ENCODE peak calls at places on chromosomes 2 and 18, in seven cellular contexts. One of them, this sample, is unnamed.

GRCh38 chr2:82795446-82795845 is 1663.6 kb downstream of the SUCLG1 start:
- DNase-seq in vagina: no peak
- DNase-seq in MG63: peak; percentile 56
- DNase-seq in ovary: no peak
- DNase-seq in SK-N-SH: no peak
- DNase-seq in aorta: no peak
- DNase-seq in cardiac muscle cell: no peak
- DNase-seq in this sample: no peak

GRCh38 chr2:152175012-152175367 is 573 bp downstream of the STAM2 start:
- DNase-seq in vagina: no peak
- DNase-seq in MG63: no peak
- DNase-seq in ovary: no peak
- DNase-seq in SK-N-SH: no peak
- DNase-seq in aorta: no peak
- DNase-seq in cardiac muscle cell: no peak
- DNase-seq in this sample: no peak

GRCh38 chr2:38224821-38225450 is 149.0 kb upstream of the CYP1B1 start:
- DNase-seq in vagina: no peak
- DNase-seq in MG63: no peak
- DNase-seq in ovary: no peak
- DNase-seq in SK-N-SH: no peak
- DNase-seq in aorta: no peak
- DNase-seq in cardiac muscle cell: no peak
- DNase-seq in this sample: no peak

GRCh38 chr18:35580748-35581534 is 599 bp upstream of the GALNT1 start:
- DNase-seq in vagina: no peak
- DNase-seq in MG63: peak; percentile 52
- DNase-seq in ovary: peak; percentile 75
- DNase-seq in SK-N-SH: peak; percentile 89
- DNase-seq in aorta: peak; percentile 77
- DNase-seq in cardiac muscle cell: peak; percentile 88
- DNase-seq in this sample: peak; percentile 63

GRCh38 chr2:233446616-233447305 is 92.5 kb downstream of the DGKD start:
- DNase-seq in vagina: no peak
- DNase-seq in MG63: no peak
- DNase-seq in ovary: peak; percentile 33
- DNase-seq in SK-N-SH: no peak
- DNase-seq in aorta: no peak
- DNase-seq in cardiac muscle cell: no peak
- DNase-seq in this sample: no peak

GRCh38 chr2:100180503-100180902 is 38.1 kb upstream of the AFF3 start:
- DNase-seq in vagina: peak; percentile 67
- DNase-seq in MG63: no peak
- DNase-seq in ovary: no peak
- DNase-seq in SK-N-SH: no peak
- DNase-seq in aorta: no peak
- DNase-seq in cardiac muscle cell: no peak
- DNase-seq in this sample: no peak

GRCh38 chr2:25566694-25567093 is 106.7 kb downstream of the DTNB start:
- DNase-seq in vagina: no peak
- DNase-seq in MG63: no peak
- DNase-seq in ovary: no peak
- DNase-seq in SK-N-SH: no peak
- DNase-seq in aorta: peak; percentile 70
- DNase-seq in cardiac muscle cell: peak; percentile 8
- DNase-seq in this sample: no peak

GRCh38 chr2:188251034-188251433 is 40.6 kb upstream of the GULP1 start:
- DNase-seq in vagina: no peak
- DNase-seq in MG63: no peak
- DNase-seq in ovary: no peak
- DNase-seq in SK-N-SH: no peak
- DNase-seq in aorta: no peak
- DNase-seq in cardiac muscle cell: no peak
- DNase-seq in this sample: no peak

GRCh38 chr18:67268530-67268929 is 248.0 kb downstream of the DSEL start:
- DNase-seq in vagina: no peak
- DNase-seq in MG63: no peak
- DNase-seq in ovary: no peak
- DNase-seq in SK-N-SH: no peak
- DNase-seq in aorta: no peak
- DNase-seq in cardiac muscle cell: no peak
- DNase-seq in this sample: no peak
- H3K9me3 ChIP-seq in vagina: no peaks in the 10 kb centered on the region
- H3K9me3 ChIP-seq in MG63: no peaks in the 10 kb centered on the region
- H3K9me3 ChIP-seq in ovary: no peaks in the 10 kb centered on the region
- H3K9me3 ChIP-seq in SK-N-SH: peaks cover 4% of the 10 kb centered on the region
- H3K9me3 ChIP-seq in aorta: no peaks in the 10 kb centered on the region
- H3K9me3 ChIP-seq in cardiac muscle cell: no peaks in the 10 kb centered on the region
- H3K9me3 ChIP-seq in this sample: peaks cover 6% of the 10 kb centered on the region

DNA sequence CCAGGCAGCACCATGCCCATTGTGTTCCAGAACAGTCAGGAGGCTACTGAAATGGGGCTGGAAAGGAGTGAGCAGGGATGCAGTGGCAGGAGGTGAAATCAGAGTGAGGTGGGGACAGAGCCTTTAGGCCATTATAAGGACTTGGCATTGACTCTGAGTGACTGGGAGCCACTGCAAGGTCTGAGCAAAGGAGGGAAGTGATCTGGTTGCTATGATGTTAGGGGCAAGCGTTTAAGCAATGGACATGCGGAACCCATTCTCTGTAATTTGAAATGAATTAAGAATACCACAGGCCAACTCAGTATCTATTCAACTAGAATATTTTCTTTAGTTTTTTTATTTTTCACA is 98.2 kb downstream of the DPP4 start:
- DNase-seq in vagina: no peak
- DNase-seq in MG63: no peak
- DNase-seq in ovary: no peak
- DNase-seq in SK-N-SH: no peak
- DNase-seq in aorta: no peak
- DNase-seq in cardiac muscle cell: no peak
- DNase-seq in this sample: no peak
- H3K9me3 ChIP-seq in vagina: no peaks in the 10 kb centered on the region
- H3K9me3 ChIP-seq in MG63: no peaks in the 10 kb centered on the region
- H3K9me3 ChIP-seq in ovary: no peaks in the 10 kb centered on the region
- H3K9me3 ChIP-seq in SK-N-SH: no peaks in the 10 kb centered on the region
- H3K9me3 ChIP-seq in aorta: peaks cover 3% of the 10 kb centered on the region
- H3K9me3 ChIP-seq in cardiac muscle cell: no peaks in the 10 kb centered on the region
- H3K9me3 ChIP-seq in this sample: no peaks in the 10 kb centered on the region

DNA sequence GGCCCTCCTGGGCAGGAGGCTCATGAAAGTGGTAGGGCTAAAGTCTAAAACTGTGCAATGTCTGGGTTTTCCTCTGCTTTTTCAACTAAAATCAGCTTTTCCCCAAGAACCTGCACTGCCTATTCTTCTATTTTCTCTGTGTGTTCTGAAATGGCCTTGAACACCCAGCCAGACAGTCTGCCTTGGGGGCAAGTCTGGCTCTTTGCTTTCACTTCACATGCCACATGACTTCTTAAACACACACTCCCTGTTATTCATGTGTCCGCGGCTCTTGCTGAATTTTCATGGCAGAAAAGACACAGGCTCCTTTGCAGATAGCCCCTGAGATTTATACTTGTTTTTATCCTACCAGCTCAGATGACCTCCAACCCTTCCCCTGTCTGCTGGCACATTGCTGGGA is 10.6 kb upstream of the RPIA start:
- DNase-seq in vagina: no peak
- DNase-seq in MG63: no peak
- DNase-seq in ovary: no peak
- DNase-seq in SK-N-SH: no peak
- DNase-seq in aorta: no peak
- DNase-seq in cardiac muscle cell: no peak
- DNase-seq in this sample: no peak
- H3K9me3 ChIP-seq in vagina: no peaks in the 10 kb centered on the region
- H3K9me3 ChIP-seq in MG63: peaks cover 18% of the 10 kb centered on the region
- H3K9me3 ChIP-seq in ovary: no peaks in the 10 kb centered on the region
- H3K9me3 ChIP-seq in SK-N-SH: peaks cover 10% of the 10 kb centered on the region
- H3K9me3 ChIP-seq in aorta: no peaks in the 10 kb centered on the region
- H3K9me3 ChIP-seq in cardiac muscle cell: no peaks in the 10 kb centered on the region
- H3K9me3 ChIP-seq in this sample: peaks cover 12% of the 10 kb centered on the region

GRCh38 chr2:217927601-217928323 is 75.0 kb downstream of the TNS1 start:
- DNase-seq in vagina: no peak
- DNase-seq in MG63: no peak
- DNase-seq in ovary: no peak
- DNase-seq in SK-N-SH: no peak
- DNase-seq in aorta: no peak
- DNase-seq in cardiac muscle cell: no peak
- DNase-seq in this sample: no peak

GRCh38 chr2:217928324-217929293 is 74.2 kb downstream of the TNS1 start:
- DNase-seq in vagina: no peak
- DNase-seq in MG63: no peak
- DNase-seq in ovary: peak; percentile 51
- DNase-seq in SK-N-SH: no peak
- DNase-seq in aorta: peak; percentile 86
- DNase-seq in cardiac muscle cell: no peak
- DNase-seq in this sample: peak; percentile 44

GRCh38 chr2:217929757-217930707 is 72.8 kb downstream of the TNS1 start:
- DNase-seq in vagina: no peak
- DNase-seq in MG63: no peak
- DNase-seq in ovary: no peak
- DNase-seq in SK-N-SH: no peak
- DNase-seq in aorta: peak; percentile 86
- DNase-seq in cardiac muscle cell: no peak
- DNase-seq in this sample: peak; percentile 35

GRCh38 chr2:217930783-217931563 is 71.8 kb downstream of the TNS1 start:
- DNase-seq in vagina: no peak
- DNase-seq in MG63: no peak
- DNase-seq in ovary: no peak
- DNase-seq in SK-N-SH: no peak
- DNase-seq in aorta: peak; percentile 50
- DNase-seq in cardiac muscle cell: no peak
- DNase-seq in this sample: peak; percentile 17

DNA sequence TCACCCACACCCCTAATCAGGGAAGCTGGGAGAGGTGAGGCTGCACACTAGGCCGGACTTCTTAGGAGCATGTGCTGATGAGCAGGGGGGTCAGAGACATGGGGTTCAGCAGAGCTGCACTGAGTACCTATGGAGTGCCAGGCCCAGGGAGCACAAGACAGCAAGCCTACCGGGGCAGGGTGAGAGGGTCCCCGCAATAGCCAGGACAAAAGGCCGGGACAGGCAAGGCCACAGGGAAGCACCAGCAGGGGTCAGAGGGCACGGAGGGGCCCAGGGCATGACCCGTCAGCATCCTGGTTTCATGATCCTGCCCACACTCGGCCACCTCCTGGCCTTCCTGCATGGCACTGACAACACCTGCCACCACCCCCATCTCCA is 73.5 kb downstream of the TNS1 start:
- DNase-seq in vagina: no peak
- DNase-seq in MG63: no peak
- DNase-seq in ovary: peak; percentile 44
- DNase-seq in SK-N-SH: no peak
- DNase-seq in aorta: no peak
- DNase-seq in cardiac muscle cell: no peak
- DNase-seq in this sample: peak; percentile 15
- H3K9me3 ChIP-seq in vagina: no peaks in the 10 kb centered on the region
- H3K9me3 ChIP-seq in MG63: no peaks in the 10 kb centered on the region
- H3K9me3 ChIP-seq in ovary: no peaks in the 10 kb centered on the region
- H3K9me3 ChIP-seq in SK-N-SH: no peaks in the 10 kb centered on the region
- H3K9me3 ChIP-seq in aorta: no peaks in the 10 kb centered on the region
- H3K9me3 ChIP-seq in cardiac muscle cell: no peaks in the 10 kb centered on the region
- H3K9me3 ChIP-seq in this sample: no peaks in the 10 kb centered on the region

GRCh38 chr2:236833501-236834186 is 252.0 kb upstream of the COPS8 start:
- DNase-seq in vagina: no peak
- DNase-seq in MG63: peak; percentile 17
- DNase-seq in ovary: no peak
- DNase-seq in SK-N-SH: no peak
- DNase-seq in aorta: no peak
- DNase-seq in cardiac muscle cell: no peak
- DNase-seq in this sample: no peak
- H3K9me3 ChIP-seq in vagina: no peaks in the 10 kb centered on the region
- H3K9me3 ChIP-seq in MG63: peaks cover 6% of the 10 kb centered on the region
- H3K9me3 ChIP-seq in ovary: no peaks in the 10 kb centered on the region
- H3K9me3 ChIP-seq in SK-N-SH: no peaks in the 10 kb centered on the region
- H3K9me3 ChIP-seq in aorta: no peaks in the 10 kb centered on the region
- H3K9me3 ChIP-seq in cardiac muscle cell: no peaks in the 10 kb centered on the region
- H3K9me3 ChIP-seq in this sample: peaks cover 6% of the 10 kb centered on the region